ENCODE peak calls at places on chromosomes 4 and X, in seven cellular contexts. A is transverse colon, F is GM23338, E is breast epithelium, L is upper lobe of left lung, T is HL-60, V is endothelial cell of umbilical vein. Z is an unnamed sample.

GRCh38 chr4:24770111-24770584 is 25.2 kb upstream of the SOD3 start:
- DNase-seq in A (no peak), F (no peak), E (no peak), L (no peak), T (no peak), V (peak), Z (no peak)

GRCh38 chrX:114787016-114787415 is 203.1 kb downstream of the HTR2C start:
- DNase-seq in A (no peak), F (no peak), E (no peak), L (no peak), T (no peak), V (no peak), Z (no peak)

GRCh38 chr4:53929955-53930798 is 134.2 kb downstream of the CHIC2 start:
- DNase-seq in A (peak), F (peak), E (no peak), L (peak), T (no peak), V (peak), Z (peak)

GRCh38 chrX:12076046-12076445 is 62.2 kb upstream of the FRMPD4 start:
- DNase-seq in A (no peak), F (peak), E (no peak), L (no peak), T (no peak), V (no peak), Z (no peak)

GRCh38 chr4:8410641-8411271 is 29.8 kb downstream of the ACOX3 start:
- DNase-seq in A (peak), F (peak), E (no peak), L (peak), T (no peak), V (peak), Z (no peak)

GRCh38 chrX:125894947-125895346 is 271.1 kb downstream of the DCAF12L2 start:
- DNase-seq in A (no peak), F (peak), E (no peak), L (no peak), T (no peak), V (no peak), Z (no peak)

GRCh38 chr4:153645183-153645582 is 38.9 kb upstream of the TLR2 start:
- DNase-seq in A (no peak), F (peak), E (no peak), L (no peak), T (peak), V (no peak), Z (no peak)

GRCh38 chr4:48041535-48042137 is 25.1 kb downstream of the NIPAL1 start:
- DNase-seq in A (peak), F (no peak), E (no peak), L (no peak), T (no peak), V (no peak), Z (no peak)

GRCh38 chr4:80171251-80171650 is 26.1 kb upstream of the PRDM8 start:
- DNase-seq in A (no peak), F (no peak), E (no peak), L (no peak), T (no peak), V (no peak), Z (no peak)

GRCh38 chr4:14583752-14584151 is 418.5 kb upstream of the CPEB2 start:
- DNase-seq in A (no peak), F (no peak), E (no peak), L (no peak), T (no peak), V (no peak), Z (no peak)

GRCh38 chr4:16833722-16834121 is 64.7 kb downstream of the LDB2 start:
- DNase-seq in A (no peak), F (no peak), E (no peak), L (no peak), T (no peak), V (no peak), Z (no peak)

GRCh38 chr4:181807771-181808170 is 435.4 kb upstream of the TENM3 start:
- DNase-seq in A (no peak), F (no peak), E (no peak), L (no peak), T (no peak), V (no peak), Z (no peak)

GRCh38 chr4:133324491-133324890 is 175.4 kb downstream of the PCDH10 start:
- DNase-seq in A (no peak), F (no peak), E (no peak), L (no peak), T (no peak), V (no peak), Z (no peak)

GRCh38 chrX:55488268-55488558 is 1.4 kb downstream of the USP51 start:
- DNase-seq in A (no peak), F (peak), E (peak), L (no peak), T (no peak), V (peak), Z (no peak)

GRCh38 chr4:148067307-148067916 is 335.5 kb downstream of the ARHGAP10 start:
- DNase-seq in A (no peak), F (no peak), E (no peak), L (peak), T (no peak), V (peak), Z (no peak)

GRCh38 chr4:146329042-146329716 is 114.8 kb downstream of the REELD1 start:
- DNase-seq in A (no peak), F (no peak), E (no peak), L (no peak), T (no peak), V (peak), Z (no peak)

GRCh38 chr4:150593996-150594395 is 12.0 kb downstream of the MAB21L2 start:
- DNase-seq in A (no peak), F (no peak), E (no peak), L (no peak), T (no peak), V (peak), Z (peak)

GRCh38 chr4:87209696-87210095 is 10.7 kb downstream of the KLHL8 start:
- DNase-seq in A (peak), F (no peak), E (no peak), L (peak), T (peak), V (no peak), Z (no peak)

GRCh38 chrX:21487832-21488231 is 113.6 kb downstream of the CNKSR2 start:
- DNase-seq in A (no peak), F (peak), E (no peak), L (no peak), T (no peak), V (peak), Z (no peak)

GRCh38 chr4:122309988-122310626 is 68.7 kb upstream of the ADAD1 start:
- DNase-seq in A (no peak), F (peak), E (no peak), L (no peak), T (no peak), V (no peak), Z (no peak)

GRCh38 chrX:147736045-147736444 is 175.7 kb upstream of the FMR1 start:
- DNase-seq in A (no peak), F (peak), E (no peak), L (no peak), T (no peak), V (no peak), Z (no peak)

GRCh38 chrX:38142598-38142997 is 78.1 kb downstream of the SRPX start:
- DNase-seq in A (no peak), F (no peak), E (no peak), L (no peak), T (no peak), V (peak), Z (no peak)

GRCh38 chrX:104864296-104864695 is 298.3 kb downstream of the IL1RAPL2 start:
- DNase-seq in A (no peak), F (no peak), E (no peak), L (no peak), T (no peak), V (no peak), Z (no peak)

GRCh38 chr4:106486533-106486932 is 118.0 kb upstream of the GIMD1 start:
- DNase-seq in A (no peak), F (peak), E (no peak), L (no peak), T (no peak), V (no peak), Z (no peak)

GRCh38 chr4:126718161-126718560 is 914.6 kb upstream of the INTU start:
- DNase-seq in A (no peak), F (no peak), E (no peak), L (no peak), T (no peak), V (no peak), Z (no peak)

GRCh38 chr4:40311811-40312346 is 23.3 kb upstream of the CHRNA9 start:
- DNase-seq in A (no peak), F (no peak), E (no peak), L (peak), T (no peak), V (peak), Z (no peak)

GRCh38 chr4:155376387-155377268 is at the start of gene MAP9:
- DNase-seq in A (peak), F (peak), E (peak), L (peak), T (no peak), V (peak), Z (peak)

GRCh38 chrX:13750204-13750603 is 15.7 kb downstream of the OFD1 start:
- DNase-seq in A (no peak), F (peak), E (no peak), L (no peak), T (no peak), V (peak), Z (no peak)

GRCh38 chr4:109368661-109369060 is 65.0 kb upstream of the SEC24B start:
- DNase-seq in A (no peak), F (peak), E (no peak), L (no peak), T (no peak), V (no peak), Z (no peak)

GRCh38 chrX:110282922-110283321 is 35.0 kb downstream of the AMMECR1 start:
- DNase-seq in A (no peak), F (no peak), E (no peak), L (no peak), T (no peak), V (peak), Z (no peak)

GRCh38 chrX:110280954-110281353 is 36.9 kb downstream of the AMMECR1 start:
- DNase-seq in A (no peak), F (no peak), E (no peak), L (no peak), T (no peak), V (no peak), Z (no peak)

GRCh38 chrX:110284159-110284558 is 33.7 kb downstream of the AMMECR1 start:
- DNase-seq in A (no peak), F (no peak), E (no peak), L (no peak), T (no peak), V (peak), Z (no peak)

GRCh38 chrX:110277609-110278008 is 40.3 kb downstream of the AMMECR1 start:
- DNase-seq in A (no peak), F (no peak), E (no peak), L (no peak), T (no peak), V (peak), Z (no peak)

GRCh38 chrX:110281377-110281776 is 36.5 kb downstream of the AMMECR1 start:
- DNase-seq in A (no peak), F (no peak), E (no peak), L (no peak), T (no peak), V (no peak), Z (no peak)
- H3K27ac ChIP-seq in A (no peak), F (no peak), E (no peak), L (no peak), T (no peak), V (no peak), Z (peak)

GRCh38 chr4:4518747-4519146 is 23.1 kb downstream of the STX18 start:
- DNase-seq in A (no peak), F (no peak), E (no peak), L (no peak), T (no peak), V (no peak), Z (no peak)

GRCh38 chr4:4521069-4521468 is 20.8 kb downstream of the STX18 start:
- DNase-seq in A (no peak), F (peak), E (no peak), L (no peak), T (no peak), V (no peak), Z (no peak)

GRCh38 chr4:4524364-4524763 is 17.5 kb downstream of the STX18 start:
- DNase-seq in A (no peak), F (peak), E (no peak), L (no peak), T (no peak), V (no peak), Z (no peak)

GRCh38 chr4:4521767-4522166 is 20.1 kb downstream of the STX18 start:
- DNase-seq in A (no peak), F (no peak), E (no peak), L (no peak), T (no peak), V (no peak), Z (no peak)

GRCh38 chr4:4519296-4519898 is 22.5 kb downstream of the STX18 start:
- DNase-seq in A (no peak), F (peak), E (no peak), L (no peak), T (no peak), V (peak), Z (no peak)
- H3K4me3 ChIP-seq in A (no peak), F (no peak), E (no peak), L (no peak), T (no peak), V (no peak), Z (no peak)

GRCh38 chr4:2939383-2940243 is 23.6 kb downstream of the NOP14 start:
- DNase-seq in A (peak), F (no peak), E (peak), L (peak), T (no peak), V (no peak), Z (no peak)
- TF ChIP-seq POLR2AphosphoS5 in A (no peak), F (no peak), E (no peak), L (no peak), T (peak), V (no peak), Z (no peak)

GRCh38 chr4:55075823-55076418 is 49.5 kb downstream of the KDR start:
- DNase-seq in A (no peak), F (no peak), E (no peak), L (no peak), T (no peak), V (no peak), Z (peak)

GRCh38 chr4:55077577-55077976 is 47.8 kb downstream of the KDR start:
- DNase-seq in A (no peak), F (no peak), E (no peak), L (no peak), T (no peak), V (no peak), Z (no peak)

GRCh38 chr4:55080174-55080865 is 45.1 kb downstream of the KDR start:
- DNase-seq in A (no peak), F (no peak), E (no peak), L (no peak), T (no peak), V (no peak), Z (no peak)

GRCh38 chr4:55078987-55079386 is 46.4 kb downstream of the KDR start:
- DNase-seq in A (no peak), F (no peak), E (no peak), L (peak), T (no peak), V (peak), Z (peak)

DNA sequence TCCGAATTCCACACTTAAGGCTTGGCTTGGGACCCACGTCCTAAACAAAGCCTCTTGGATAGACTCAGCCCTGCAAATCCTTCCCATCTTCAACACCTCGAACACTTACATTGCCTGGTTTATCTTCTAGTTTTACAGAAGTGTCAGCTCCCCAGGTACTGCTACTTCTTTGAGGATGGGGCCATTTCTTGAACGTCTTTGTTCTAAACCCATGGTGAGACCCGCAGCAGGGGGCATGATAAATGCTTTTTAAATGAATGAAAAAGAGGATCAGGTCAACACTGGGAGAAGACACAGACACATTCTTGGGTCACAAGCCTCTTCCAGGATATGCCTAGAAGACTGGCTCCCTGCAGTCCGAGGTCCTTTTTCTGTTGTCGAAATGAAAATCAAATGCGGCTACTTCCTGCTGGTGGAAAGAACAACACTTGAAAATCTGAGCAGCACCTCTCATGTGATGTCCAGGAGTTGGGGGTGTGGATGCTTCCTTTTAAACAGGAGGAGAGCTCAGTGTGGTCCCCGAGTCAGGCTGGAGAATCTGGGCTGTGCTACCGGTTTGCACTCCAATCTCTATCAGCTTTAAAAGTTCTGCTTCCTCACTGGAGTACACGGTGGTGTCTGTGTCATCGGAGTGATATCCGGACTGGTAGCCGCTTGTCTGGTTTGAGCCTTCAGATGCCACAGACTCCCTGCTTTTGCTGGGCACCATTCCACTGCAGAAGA is 45.8 kb downstream of the KDR start:
- DNase-seq in A (no peak), F (no peak), E (no peak), L (peak), T (no peak), V (peak), Z (no peak)
- H3K27ac ChIP-seq in A (no peak), F (peak), E (peak), L (peak), T (no peak), V (peak), Z (peak)

DNA sequence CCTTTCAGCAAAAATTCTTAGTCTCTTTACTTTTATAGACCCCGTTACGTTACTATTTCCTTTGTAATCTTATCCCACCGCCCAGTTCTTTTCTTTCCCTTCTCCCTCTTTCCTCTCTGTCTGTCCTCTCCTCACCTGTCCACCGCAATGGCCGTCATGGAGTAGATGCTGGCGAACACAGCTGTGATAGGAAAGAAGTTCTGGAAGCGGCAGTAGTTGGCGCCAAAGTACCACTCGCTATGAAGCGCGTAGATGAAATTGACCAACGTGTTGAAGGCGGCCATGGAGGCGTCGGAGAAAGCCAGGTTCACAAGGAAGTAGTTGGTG is 829 bp downstream of the TACR3 start:
- DNase-seq in A (no peak), F (peak), E (no peak), L (no peak), T (no peak), V (no peak), Z (no peak)
- H3K4me3 ChIP-seq in A (no peak), F (peak), E (peak), L (no peak), T (no peak), V (no peak), Z (peak)

GRCh38 chrX:52594658-52595057 is 60.0 kb downstream of the SSX7 start:
- DNase-seq in A (no peak), F (no peak), E (no peak), L (no peak), T (no peak), V (no peak), Z (no peak)

GRCh38 chrX:52598886-52599285 is 55.8 kb downstream of the SSX7 start:
- DNase-seq in A (no peak), F (no peak), E (no peak), L (no peak), T (no peak), V (no peak), Z (no peak)
- TF ChIP-seq POLR2AphosphoS5 in A (no peak), F (no peak), E (no peak), L (no peak), T (no peak), V (no peak), Z (no peak)

GRCh38 chrX:47650164-47651042 is at the start of gene ELK1:
- DNase-seq in A (peak), F (peak), E (peak), L (peak), T (no peak), V (peak), Z (peak)

GRCh38 chrX:47649781-47650163 is 591 bp downstream of the ELK1 start:
- DNase-seq in A (no peak), F (no peak), E (no peak), L (no peak), T (no peak), V (no peak), Z (no peak)

GRCh38 chrX:47649302-47649701 is 1.1 kb downstream of the ELK1 start:
- DNase-seq in A (no peak), F (no peak), E (no peak), L (no peak), T (no peak), V (no peak), Z (no peak)

GRCh38 chrX:47648376-47648775 is 2.0 kb downstream of the ELK1 start:
- DNase-seq in A (no peak), F (no peak), E (no peak), L (no peak), T (no peak), V (no peak), Z (no peak)

GRCh38 chrX:47651043-47651905 is 911 bp upstream of the ELK1 start:
- DNase-seq in A (no peak), F (no peak), E (no peak), L (no peak), T (no peak), V (no peak), Z (no peak)
- H3K27ac ChIP-seq in A (peak), F (peak), E (peak), L (peak), T (peak), V (no peak), Z (no peak)

DNA sequence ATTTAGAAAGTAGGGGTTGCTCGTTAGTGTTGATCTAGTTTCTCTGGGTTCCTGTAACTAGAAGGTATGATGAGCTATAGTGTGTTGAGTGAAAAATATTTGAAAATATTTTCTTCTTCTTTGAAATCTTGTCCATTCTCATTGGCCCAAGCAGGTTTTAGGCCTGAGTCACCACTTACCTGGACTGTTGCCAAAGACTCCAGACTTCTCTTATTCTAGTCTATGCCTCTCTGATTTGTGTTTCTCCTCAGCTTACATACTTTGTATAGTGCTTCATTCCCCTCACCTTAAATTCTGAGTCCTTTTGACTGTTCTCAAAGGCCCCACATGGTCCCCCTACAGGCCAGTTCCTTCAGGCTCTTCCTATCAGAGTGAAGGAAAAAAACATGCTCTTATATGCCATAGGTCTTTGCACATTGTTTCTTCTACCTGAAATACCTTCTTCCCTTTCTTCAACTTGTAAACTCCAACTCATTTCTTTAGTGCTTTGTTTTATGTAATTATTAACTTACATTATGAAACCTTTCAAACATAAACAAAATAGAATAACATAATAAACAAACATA is 258.2 kb downstream of the PPP1R2C start:
- DNase-seq in A (no peak), F (no peak), E (no peak), L (no peak), T (no peak), V (peak), Z (no peak)
- H3K4me3 ChIP-seq in A (no peak), F (no peak), E (no peak), L (no peak), T (no peak), V (no peak), Z (no peak)

DNA sequence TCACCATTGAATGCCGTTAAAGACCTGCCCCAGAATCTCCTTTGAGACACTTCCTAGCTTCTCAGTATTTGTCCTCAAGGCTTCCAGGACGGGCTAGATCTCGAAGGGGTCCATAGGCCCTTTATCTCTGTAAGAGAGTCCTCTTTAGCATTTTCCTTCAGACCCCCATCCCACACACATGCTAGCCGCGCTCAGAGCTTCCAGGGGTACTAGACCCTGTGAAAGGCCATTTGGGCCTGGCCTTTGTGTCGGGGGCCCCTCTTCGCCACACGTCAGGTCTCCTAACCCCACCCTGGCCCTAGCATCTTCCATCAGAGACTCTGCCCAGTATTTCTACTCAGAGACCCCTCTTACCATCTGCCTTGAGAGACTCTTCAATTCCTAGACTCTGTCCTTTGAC is 759 bp downstream of the UBA1 start:
- DNase-seq in A (no peak), F (no peak), E (no peak), L (no peak), T (no peak), V (no peak), Z (no peak)
- TF ChIP-seq POLR2AphosphoS5 in A (no peak), F (no peak), E (no peak), L (no peak), T (no peak), V (no peak), Z (no peak)

Z was measured in SK-N-MC.